ENCODE peak calls at places on chromosomes 3 and 15, in six cellular contexts. I, Q, S, H, E and X are unnamed samples.

GRCh38 chr3:123123716-123124616 is 57.1 kb downstream of the PDIA5 start:
- DNase-seq in E (peak; percentile 63), H (no peak), Q (no peak), S (no peak), I (no peak), X (no peak)

GRCh38 chr3:31106912-31107311 is 212.5 kb upstream of the GADL1 start:
- DNase-seq in H (no peak), S (no peak), E (no peak), I (no peak), Q (no peak), X (no peak)

GRCh38 chr3:137171834-137172603 is 214.2 kb downstream of the IL20RB start:
- DNase-seq in E (no peak), I (no peak), H (no peak), S (no peak), Q (no peak), X (no peak)

GRCh38 chr3:23761440-23761896 is 44.3 kb upstream of the UBE2E1 start:
- DNase-seq in S (peak; percentile 27), Q (peak; percentile 62), H (no peak), I (no peak), E (no peak), X (peak; percentile 23)

GRCh38 chr3:118963711-118964110 is 70.9 kb downstream of the IGSF11 start:
- DNase-seq in I (no peak), E (no peak), S (no peak), H (no peak), Q (no peak), X (no peak)

GRCh38 chr3:197454014-197454413 is 101.8 kb downstream of the BDH1 start:
- DNase-seq in S (no peak), E (no peak), Q (peak; percentile 36), H (no peak), I (no peak), X (no peak)

GRCh38 chr3:45972534-45973402 is 22.9 kb downstream of the FYCO1 start:
- DNase-seq in S (peak; percentile 94), Q (peak; percentile 92), I (peak; percentile 92), H (no peak), E (no peak), X (peak; percentile 80)

GRCh38 chr3:14767245-14767593 is 51.5 kb upstream of the FGD5 start:
- DNase-seq in S (no peak), I (no peak), E (no peak), Q (no peak), H (no peak), X (no peak)

GRCh38 chr3:40873456-40873855 is 325.8 kb upstream of the CTNNB1 start:
- DNase-seq in Q (no peak), E (no peak), I (no peak), H (no peak), S (no peak), X (no peak)

GRCh38 chr3:178901204-178901603 is 170.4 kb downstream of the ZMAT3 start:
- DNase-seq in H (no peak), I (no peak), S (no peak), E (no peak), Q (no peak), X (no peak)

GRCh38 chr3:53166781-53167291 is 5.8 kb downstream of the PRKCD start:
- DNase-seq in E (no peak), H (no peak), I (peak; percentile 60), S (peak; percentile 74), Q (peak; percentile 76), X (peak; percentile 67)

GRCh38 chr3:108222813-108223307 is 636 bp upstream of the IFT57 start:
- DNase-seq in E (no peak), Q (peak; percentile 20), H (no peak), I (no peak), S (peak; percentile 12), X (peak; percentile 28)

GRCh38 chr3:171458857-171459129 is 1.4 kb downstream of the TNIK start:
- DNase-seq in H (no peak), I (no peak), Q (no peak), S (no peak), E (no peak), X (no peak)

GRCh38 chr3:46517016-46517770 is 19.4 kb downstream of the RTP3 start:
- DNase-seq in S (peak; percentile 90), E (no peak), H (no peak), Q (peak; percentile 73), I (peak; percentile 88), X (peak; percentile 83)

GRCh38 chr3:181715601-181716340 is 4.0 kb downstream of the SOX2 start:
- DNase-seq in E (no peak), S (peak; percentile 74), I (peak; percentile 63), Q (no peak), H (no peak), X (no peak)

GRCh38 chr3:177196473-177197040 is 725 bp downstream of the TBL1XR1 start:
- DNase-seq in E (peak; percentile 39), H (peak; percentile 57), S (peak; percentile 53), Q (peak; percentile 51), I (no peak), X (peak; percentile 46)

DNA sequence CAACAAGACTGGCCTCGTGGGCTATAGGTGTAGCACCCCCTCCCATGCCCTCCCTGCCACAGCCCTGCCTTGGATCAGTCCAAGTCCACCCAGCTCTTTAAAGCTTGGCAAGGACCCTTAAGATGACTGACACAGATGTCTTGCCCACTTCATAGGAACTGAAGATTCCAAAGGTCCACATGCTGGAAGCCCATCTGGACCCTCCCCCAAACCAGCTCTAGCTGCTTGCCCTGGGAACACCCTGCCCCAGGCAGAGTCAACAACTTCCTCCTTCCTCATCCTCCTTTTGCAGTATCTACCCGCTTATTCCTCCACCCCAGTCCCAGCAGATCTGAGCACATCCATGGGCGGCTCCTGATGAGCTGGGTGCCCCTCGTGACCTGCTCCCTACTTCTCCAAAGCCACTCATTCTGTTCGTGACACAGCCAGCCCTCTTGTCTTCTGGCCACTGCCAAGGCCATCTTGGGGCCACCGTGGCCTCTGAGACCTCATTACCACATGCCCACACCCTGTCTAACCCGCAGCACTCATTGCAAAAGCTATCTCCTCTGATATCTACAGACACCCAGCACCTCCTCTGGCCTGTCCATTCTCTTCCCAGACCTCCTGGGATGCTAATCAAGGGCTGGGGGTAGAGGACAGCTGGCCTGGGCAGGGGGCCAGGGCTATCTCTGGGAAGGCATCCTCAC is 2.0 kb upstream of the PFKFB4 start:
- DNase-seq in I (no peak), S (no peak), Q (no peak), E (no peak), H (no peak), X (no peak)
- TF ChIP-seq CTCF in I (no peak), S (no peak), Q (no peak), E (no peak), H (no peak), X (no peak)

GRCh38 chr3:81869380-81869779 is 107.9 kb upstream of the GBE1 start:
- DNase-seq in E (no peak), H (no peak), I (no peak), Q (no peak), S (no peak), X (no peak)

GRCh38 chr3:81874738-81875137 is 113.3 kb upstream of the GBE1 start:
- DNase-seq in H (no peak), S (peak; percentile 8), I (peak; percentile 3), E (no peak), Q (no peak), X (peak; percentile 22)

GRCh38 chr3:81872566-81872965 is 111.1 kb upstream of the GBE1 start:
- DNase-seq in E (no peak), S (no peak), Q (no peak), H (no peak), I (no peak), X (peak; percentile 65)

GRCh38 chr3:81868597-81868996 is 107.2 kb upstream of the GBE1 start:
- DNase-seq in I (no peak), E (no peak), Q (no peak), S (no peak), H (no peak), X (no peak)

DNA sequence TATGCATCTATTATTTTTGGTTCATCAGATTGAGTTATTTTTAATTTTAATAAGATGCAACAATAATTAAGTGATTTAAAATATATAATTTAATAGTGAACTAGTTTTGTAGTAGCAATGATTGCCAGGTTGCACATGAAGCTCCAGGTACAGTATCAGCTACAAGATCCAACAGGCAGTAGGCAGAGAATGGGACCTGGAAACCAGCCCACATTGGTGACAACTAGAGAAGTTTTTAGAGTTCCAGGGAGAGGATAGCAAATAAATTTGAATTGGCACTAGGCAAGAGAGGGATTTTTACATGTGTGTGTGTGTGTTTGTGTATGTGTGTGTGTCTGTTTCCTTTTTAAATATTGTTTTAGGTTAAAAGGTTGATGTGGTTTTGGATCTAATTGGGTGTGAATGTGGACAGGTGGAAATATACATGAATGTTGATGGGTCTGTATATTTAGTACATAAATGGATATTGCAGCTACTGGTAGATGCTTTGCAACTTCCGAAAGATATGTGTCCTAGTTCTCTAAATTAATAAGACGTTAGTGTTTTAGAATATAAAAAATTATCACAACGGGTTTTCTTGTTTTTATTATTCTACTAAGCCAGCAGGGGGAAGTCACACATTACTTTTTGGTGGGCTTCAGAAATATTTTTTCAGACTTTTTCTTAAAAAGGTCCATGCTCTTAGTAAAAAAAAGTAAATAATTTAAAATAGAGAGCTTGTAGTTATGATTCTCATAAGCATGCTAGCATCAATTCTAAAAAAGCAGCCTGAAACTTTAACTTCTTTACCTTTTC is 110.1 kb upstream of the GBE1 start:
- DNase-seq in I (no peak), E (no peak), S (no peak), H (no peak), Q (peak; percentile 6), X (no peak)
- TF ChIP-seq CTCF in I (peak; percentile 15), E (peak; percentile 56), S (no peak), H (no peak), Q (no peak), X (no peak)

DNA sequence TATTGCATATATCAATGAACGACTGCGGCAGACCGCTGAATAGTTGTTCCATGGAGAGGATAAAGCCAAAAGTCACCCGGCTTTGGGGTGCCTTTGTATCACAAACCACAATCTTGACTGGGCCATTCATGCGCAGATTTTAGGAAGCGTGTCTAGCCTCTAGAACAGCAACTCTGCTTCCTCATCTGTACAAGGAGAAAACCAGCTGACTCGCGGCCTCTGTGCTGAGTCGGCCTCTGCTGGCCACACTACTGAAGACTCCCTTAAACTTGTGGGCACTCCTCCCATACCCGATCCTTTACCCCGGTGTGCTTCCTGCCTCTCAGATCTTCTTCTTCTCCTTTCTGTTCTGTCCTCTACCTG is 872 bp downstream of the DLEC1 start:
- DNase-seq in Q (peak; percentile 41), S (peak; percentile 45), E (no peak), H (peak; percentile 62), I (peak; percentile 25), X (peak; percentile 74)
- TF ChIP-seq CTCF in Q (peak; percentile 25), S (peak; percentile 53), E (no peak), H (no peak), I (no peak), X (peak; percentile 21)

GRCh38 chr3:49803464-49804140 is 541 bp downstream of the INKA1 start:
- DNase-seq in I (peak; percentile 12), H (no peak), Q (peak; percentile 49), S (no peak), E (peak; percentile 70), X (no peak)
- TF ChIP-seq CTCF in I (no peak), H (no peak), Q (no peak), S (no peak), E (no peak), X (no peak)

GRCh38 chr15:27358751-27359434 is 387.9 kb downstream of the GABRG3 start:
- DNase-seq in Q (peak; percentile 1), H (no peak), S (peak; percentile 19), I (peak; percentile 8), E (peak; percentile 66), X (no peak)
- TF ChIP-seq CTCF in Q (peak; percentile 51), H (peak; percentile 17), S (peak; percentile 86), I (peak; percentile 57), E (peak; percentile 93), X (peak; percentile 79)